ENCODE peak calls at places on chromosomes 13 and 19, in six cellular contexts. One of them, this sample, is unnamed.

GRCh38 chr19:5743640-5744039 is 23.2 kb downstream of the CATSPERD start:
- DNase-seq in hypothalamus: no peak
- DNase-seq in C1 segment of cervical spinal cord: no peak
- DNase-seq in HuH-7.5: no peak
- DNase-seq in RPMI7951: no peak
- DNase-seq in RWPE1: no peak
- DNase-seq in this sample: no peak

GRCh38 chr13:98650376-98651107 is 73.6 kb upstream of the STK24 start:
- DNase-seq in hypothalamus: no peak
- DNase-seq in C1 segment of cervical spinal cord: no peak
- DNase-seq in HuH-7.5: no peak
- DNase-seq in RPMI7951: no peak
- DNase-seq in RWPE1: peak; percentile 53
- DNase-seq in this sample: no peak

GRCh38 chr13:30551194-30551593 is 66.5 kb upstream of the USPL1 start:
- DNase-seq in hypothalamus: no peak
- DNase-seq in C1 segment of cervical spinal cord: no peak
- DNase-seq in HuH-7.5: no peak
- DNase-seq in RPMI7951: peak; percentile 48
- DNase-seq in RWPE1: peak; percentile 20
- DNase-seq in this sample: peak; percentile 29

GRCh38 chr19:11611730-11612129 is 14.4 kb downstream of the ZNF627 start:
- DNase-seq in hypothalamus: no peak
- DNase-seq in C1 segment of cervical spinal cord: no peak
- DNase-seq in HuH-7.5: no peak
- DNase-seq in RPMI7951: no peak
- DNase-seq in RWPE1: no peak
- DNase-seq in this sample: no peak

GRCh38 chr13:34030782-34031181 is 212.8 kb downstream of the RFC3 start:
- DNase-seq in hypothalamus: no peak
- DNase-seq in C1 segment of cervical spinal cord: no peak
- DNase-seq in HuH-7.5: no peak
- DNase-seq in RPMI7951: peak; percentile 28
- DNase-seq in RWPE1: no peak
- DNase-seq in this sample: no peak

GRCh38 chr13:114119196-114119595 is 13.2 kb downstream of the RASA3 start:
- DNase-seq in hypothalamus: no peak
- DNase-seq in C1 segment of cervical spinal cord: no peak
- DNase-seq in HuH-7.5: no peak
- DNase-seq in RPMI7951: peak; percentile 93
- DNase-seq in RWPE1: peak; percentile 70
- DNase-seq in this sample: no peak

GRCh38 chr13:34964558-34964957 is 22.5 kb downstream of the NBEA start:
- DNase-seq in hypothalamus: no peak
- DNase-seq in C1 segment of cervical spinal cord: no peak
- DNase-seq in HuH-7.5: no peak
- DNase-seq in RPMI7951: no peak
- DNase-seq in RWPE1: no peak
- DNase-seq in this sample: no peak

GRCh38 chr13:36130542-36131214 is 504 bp downstream of the DCLK1 start:
- DNase-seq in hypothalamus: peak; percentile 14
- DNase-seq in C1 segment of cervical spinal cord: no peak
- DNase-seq in HuH-7.5: no peak
- DNase-seq in RPMI7951: no peak
- DNase-seq in RWPE1: peak; percentile 16
- DNase-seq in this sample: peak; percentile 9

GRCh38 chr13:102286326-102286725 is 115.5 kb downstream of the FGF14 start:
- DNase-seq in hypothalamus: no peak
- DNase-seq in C1 segment of cervical spinal cord: no peak
- DNase-seq in HuH-7.5: no peak
- DNase-seq in RPMI7951: peak; percentile 24
- DNase-seq in RWPE1: peak; percentile 86
- DNase-seq in this sample: no peak

This sample was measured in globus pallidus.